ENCODE peak calls at places on chromosome 6, in seven cellular contexts. U is MV-4-11; P is stimulated activated CD8-positive, alpha-beta memory T cell treated with anti-CD3 and anti-CD28 coated beads, Interleukin-7, amount 100 ng/mL, for 48 hours; N is effector CD4-positive, alpha-beta T cell; M is GM03348; X is stimulated activated naive CD4-positive, alpha-beta T cell treated with Interleukin-2 at 50 U/mL for 16 hours; G is NCI-H1105 treated with DMSO at 0.1 percent for 48 hours. Z is an unnamed sample.

GRCh38 chr6:34459899-34460593 is 5.8 kb upstream of the PACSIN1 start:
- DNase-seq in U (peak), P (no peak), N (peak), M (peak), X (peak), G (peak), Z (peak)

GRCh38 chr6:155487362-155488130 is 31.9 kb upstream of the NOX3 start:
- DNase-seq in U (no peak), P (no peak), N (no peak), M (no peak), X (no peak), G (no peak), Z (no peak)

GRCh38 chr6:144898741-144899140 is 613.6 kb downstream of the UTRN start:
- DNase-seq in U (no peak), P (no peak), N (no peak), M (no peak), X (no peak), G (no peak), Z (no peak)

GRCh38 chr6:170439366-170440351 is 113.4 kb downstream of the PSMB1 start:
- DNase-seq in U (no peak), P (no peak), N (no peak), M (no peak), X (no peak), G (no peak), Z (peak)

GRCh38 chr6:24831771-24832718 is 33.3 kb upstream of the ARMH2 start:
- DNase-seq in U (no peak), P (no peak), N (no peak), M (peak), X (no peak), G (no peak), Z (no peak)

GRCh38 chr6:33419580-33420492 is at the start of gene SYNGAP1:
- DNase-seq in U (no peak), P (no peak), N (no peak), M (peak), X (peak), G (peak), Z (no peak)

GRCh38 chr6:117615981-117616961 is 14.0 kb upstream of the GOPC start:
- DNase-seq in U (no peak), P (no peak), N (peak), M (no peak), X (peak), G (no peak), Z (no peak)

GRCh38 chr6:51386347-51386836 is 567.7 kb downstream of the TFAP2B start:
- DNase-seq in U (no peak), P (no peak), N (no peak), M (no peak), X (no peak), G (no peak), Z (no peak)

GRCh38 chr6:47785187-47785586 is 3.4 kb downstream of the OPN5 start:
- DNase-seq in U (no peak), P (no peak), N (no peak), M (no peak), X (no peak), G (no peak), Z (no peak)

Z was measured in naive thymus-derived CD4-positive, alpha-beta T cell.